ENCODE peak calls at places on chromosomes 12 and 14, in six cellular contexts. Q is AG04449, I is brain microvascular endothelial cell, B is choroid plexus epithelial cell, Y is foreskin fibroblast, S is sigmoid colon. T is an unnamed sample.

GRCh38 chr14:31206536-31207286 is 882 bp downstream of the HECTD1 start:
- DNase-seq in S (peak), Y (no peak), Q (no peak), I (peak), B (no peak), T (no peak)

GRCh38 chr14:47332099-47332498 is 343.3 kb downstream of the MDGA2 start:
- DNase-seq in B (no peak), S (no peak), Y (no peak), Q (no peak), I (no peak), T (no peak)

GRCh38 chr12:9328065-9328464 is 119.9 kb upstream of the PZP start:
- DNase-seq in I (no peak), Q (no peak), S (no peak), Y (no peak), B (no peak), T (no peak)

GRCh38 chr12:58883576-58884334 is 36.5 kb downstream of the LRIG3 start:
- DNase-seq in S (no peak), Q (no peak), I (no peak), Y (no peak), B (no peak), T (no peak)

GRCh38 chr14:64746298-64747250 is 42.4 kb downstream of the PLEKHG3 start:
- DNase-seq in B (peak), I (peak), Y (no peak), Q (no peak), S (no peak), T (no peak)

GRCh38 chr12:72444566-72444965 is 172.4 kb downstream of the TRHDE start:
- DNase-seq in B (no peak), Y (no peak), Q (no peak), S (no peak), I (no peak), T (no peak)

GRCh38 chr14:50068496-50068895 is 47.9 kb downstream of the VCPKMT start:
- DNase-seq in Q (no peak), I (no peak), B (no peak), S (no peak), Y (no peak), T (no peak)

GRCh38 chr12:69993433-69993832 is 168.4 kb downstream of the MYRFL start:
- DNase-seq in Q (no peak), Y (no peak), I (no peak), B (no peak), S (no peak), T (no peak)

GRCh38 chr14:105021656-105022275 is 883 bp upstream of the CDCA4 start:
- DNase-seq in Q (no peak), S (no peak), I (no peak), B (peak), Y (no peak), T (no peak)

GRCh38 chr14:100711117-100711462 is 15.6 kb upstream of the DLK1 start:
- DNase-seq in I (no peak), B (no peak), Q (no peak), S (no peak), Y (no peak), T (no peak)

GRCh38 chr14:91299483-91300115 is 55.1 kb upstream of the GPR68 start:
- DNase-seq in I (no peak), Q (no peak), S (no peak), B (no peak), Y (no peak), T (peak)

GRCh38 chr12:101826766-101827368 is 3.9 kb downstream of the GNPTAB start:
- DNase-seq in I (no peak), B (no peak), Q (no peak), S (no peak), Y (no peak), T (no peak)

GRCh38 chr14:38592764-38593442 is 337.0 kb upstream of the CLEC14A start:
- DNase-seq in B (no peak), Q (no peak), S (no peak), Y (peak), I (no peak), T (no peak)

GRCh38 chr14:61647704-61648103 is 47.6 kb upstream of the HIF1A start:
- DNase-seq in I (no peak), Q (no peak), B (no peak), Y (no peak), S (no peak), T (peak)

GRCh38 chr12:82474798-82475184 is 116.5 kb downstream of the METTL25 start:
- DNase-seq in S (no peak), I (peak), Y (peak), Q (no peak), B (peak), T (peak)

GRCh38 chr14:42192659-42193425 is 586.2 kb downstream of the LRFN5 start:
- DNase-seq in Q (peak), B (peak), S (no peak), Y (peak), I (peak), T (peak)

GRCh38 chr12:41944241-41944640 is 200.4 kb downstream of the GXYLT1 start:
- DNase-seq in Q (peak), B (no peak), I (no peak), Y (no peak), S (no peak), T (peak)
- TF ChIP-seq CTCF in Q (no peak), B (no peak), I (no peak), Y (no peak), S (no peak), T (no peak)

GRCh38 chr14:25607095-25607657 is 557.2 kb upstream of the STXBP6 start:
- DNase-seq in I (no peak), S (no peak), Q (no peak), Y (no peak), B (no peak), T (no peak)
- H3K4me3 ChIP-seq in I (no peak), S (no peak), Q (no peak), Y (no peak), B (no peak), T (no peak)

GRCh38 chr14:23763394-23763793 is 127.2 kb downstream of the DHRS2 start:
- DNase-seq in B (no peak), I (no peak), Y (no peak), S (no peak), Q (no peak), T (no peak)
- TF ChIP-seq CTCF in B (no peak), I (no peak), Y (no peak), S (no peak), Q (no peak), T (no peak)

GRCh38 chr12:1583421-1584078 is 10.8 kb downstream of the FBXL14 start:
- DNase-seq in Q (no peak), B (peak), I (peak), S (peak), Y (peak), T (peak)
- H3K4me3 ChIP-seq in Q (peak), B (peak), I (peak), S (peak), Y (peak), T (no peak)

GRCh38 chr14:21985081-21985480 is 311.5 kb upstream of the OR4E1 start:
- DNase-seq in Y (no peak), I (no peak), Q (no peak), B (no peak), S (no peak), T (peak)

GRCh38 chr14:21988413-21988812 is 314.8 kb upstream of the OR4E1 start:
- DNase-seq in Q (no peak), Y (no peak), I (no peak), S (no peak), B (no peak), T (no peak)

GRCh38 chr14:21989090-21989489 is 315.5 kb upstream of the OR4E1 start:
- DNase-seq in I (no peak), S (no peak), B (no peak), Y (no peak), Q (no peak), T (no peak)

GRCh38 chr14:21990116-21990515 is 316.5 kb upstream of the OR4E1 start:
- DNase-seq in S (no peak), B (peak), Q (no peak), Y (no peak), I (no peak), T (peak)

GRCh38 chr14:21987937-21988336 is 314.3 kb upstream of the OR4E1 start:
- DNase-seq in Y (no peak), Q (no peak), S (no peak), I (peak), B (peak), T (peak)
- TF ChIP-seq CTCF in Y (peak), Q (no peak), S (no peak), I (peak), B (peak), T (peak)

GRCh38 chr12:90842477-90842876 is 112.5 kb downstream of the CCER1 start:
- DNase-seq in B (no peak), Q (no peak), I (no peak), Y (no peak), S (no peak), T (peak)
- H3K4me3 ChIP-seq in B (no peak), Q (no peak), I (no peak), Y (no peak), S (no peak), T (peak)

GRCh38 chr12:67788118-67788517 is 139.6 kb downstream of the DYRK2 start:
- DNase-seq in I (no peak), Q (no peak), B (no peak), S (no peak), Y (no peak), T (no peak)
- TF ChIP-seq CTCF in I (no peak), Q (no peak), B (no peak), S (no peak), Y (no peak), T (no peak)